ENCODE peak calls at places on chromosomes 7 and 10, in eight cellular contexts. O is aorta, L is stomach, C is breast epithelium, B is Peyer's patch, V is neuronal stem cell, Q is mammary epithelial cell, S is HCT116. R is an unnamed sample. For H3K4me1 and H3K9me3, the result is how much of the 10 kb centered on the place peaks cover.

GRCh38 chr7:2112261-2113203 is 120.2 kb downstream of the MAD1L1 start:
- DNase-seq in O (no peak), L (no peak), C (no peak), B (no peak), V (no peak), Q (no peak), S (no peak), R (no peak)

GRCh38 chr7:73830872-73831655 is at the start of gene CLDN4:
- DNase-seq in O (no peak), L (peak), C (peak), B (peak), V (peak), Q (no peak), S (peak), R (peak)

GRCh38 chr7:102918865-102919264 is 6.1 kb downstream of the LRRC17 start:
- DNase-seq in O (no peak), L (no peak), C (no peak), B (no peak), V (no peak), Q (no peak), S (no peak), R (no peak)

GRCh38 chr7:142461437-142461836 is 203.6 kb upstream of the PRSS58 start:
- DNase-seq in O (no peak), L (no peak), C (no peak), B (no peak), V (no peak), Q (peak), S (no peak), R (no peak)

GRCh38 chr10:30637881-30638467 is 8.4 kb upstream of the LYZL2 start:
- DNase-seq in O (no peak), L (no peak), C (no peak), B (no peak), V (no peak), Q (peak), S (peak), R (no peak)

GRCh38 chr10:69769395-69769989 is 32.2 kb upstream of the COL13A1 start:
- DNase-seq in O (peak), L (no peak), C (no peak), B (no peak), V (no peak), Q (peak), S (peak), R (no peak)

GRCh38 chr10:75395171-75395954 is 6.2 kb downstream of the ZNF503 start:
- DNase-seq in O (peak), L (peak), C (no peak), B (peak), V (peak), Q (peak), S (no peak), R (peak)

GRCh38 chr7:96314402-96315108 is 7.3 kb downstream of the SLC25A13 start:
- DNase-seq in O (no peak), L (no peak), C (no peak), B (no peak), V (no peak), Q (peak), S (no peak), R (no peak)

DNA sequence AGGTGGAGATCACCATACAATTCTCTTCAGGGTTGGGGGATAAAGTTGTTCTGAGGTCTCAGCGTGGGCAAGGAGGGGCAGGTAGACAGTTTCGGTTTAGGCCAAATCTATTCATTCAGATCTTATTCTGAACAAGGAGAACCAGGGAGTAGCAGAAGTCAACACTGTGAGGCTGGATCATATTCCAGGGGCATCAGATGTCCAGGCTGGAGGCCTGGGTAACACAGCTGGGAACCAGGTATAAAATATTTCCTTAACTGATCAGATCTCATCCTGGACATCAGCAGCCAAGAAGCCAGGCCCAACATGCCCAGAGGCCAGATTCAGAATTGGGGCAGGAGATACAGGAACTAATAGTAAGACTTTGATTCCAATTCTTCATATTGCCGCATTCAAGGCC is 19.2 kb upstream of the FLNC start:
- DNase-seq in O (no peak), L (no peak), C (no peak), B (no peak), V (no peak), Q (no peak), S (no peak), R (no peak)
- H3K4me1 ChIP-seq in O (under half), L (under half), C (under half), B (under half), V (under half), Q (under half), S (under half), R (under half)

DNA sequence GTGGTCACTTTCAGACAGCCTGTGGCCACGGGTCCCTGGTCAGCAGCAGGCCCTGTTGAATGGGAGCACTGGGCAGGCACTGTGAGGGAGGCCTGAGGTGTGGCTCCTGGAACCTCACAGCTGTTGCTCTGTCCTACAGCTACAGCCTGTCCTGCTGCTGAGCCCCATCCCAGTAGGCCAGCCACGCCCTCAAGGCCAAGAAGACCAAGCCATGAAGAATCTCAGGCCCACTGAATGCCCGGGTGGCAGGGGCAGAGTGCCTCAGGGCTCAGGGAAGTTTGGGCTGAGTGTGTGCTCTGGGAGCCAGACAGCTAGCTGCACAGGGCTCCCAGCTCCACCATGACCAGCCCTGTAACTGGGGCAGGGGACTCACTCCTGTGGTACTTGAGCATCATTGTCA is 363.5 kb upstream of the NUPR2 start:
- DNase-seq in O (no peak), L (no peak), C (no peak), B (no peak), V (no peak), Q (no peak), S (no peak), R (no peak)
- H3K9me3 ChIP-seq in O (under half), L (half or more), C (half or more), B (under half), V (under half), Q (half or more), S (under half), R (under half)

DNA sequence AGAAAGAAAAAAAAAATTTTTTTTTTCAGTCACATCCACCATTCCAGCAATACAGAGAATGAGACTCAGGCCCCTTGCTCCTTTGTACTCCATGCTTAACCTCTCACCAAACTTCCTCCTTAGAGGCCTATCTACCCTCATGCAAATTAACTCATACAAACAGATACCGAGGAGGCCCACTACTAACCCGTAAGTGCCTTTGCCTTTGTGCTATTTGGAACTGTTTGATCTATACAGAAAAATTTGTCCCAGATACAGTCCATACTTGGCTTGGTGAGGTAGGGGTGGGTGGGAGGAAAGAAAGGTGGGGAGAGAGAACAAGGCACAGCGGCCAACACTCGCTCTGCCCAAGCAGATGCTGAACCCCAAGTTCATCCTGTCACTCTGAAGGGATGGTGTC is 87.8 kb upstream of the DUSP5 start:
- DNase-seq in O (no peak), L (no peak), C (no peak), B (no peak), V (no peak), Q (no peak), S (no peak), R (no peak)
- H3K4me1 ChIP-seq in O (under half), L (half or more), C (under half), B (under half), V (under half), Q (half or more), S (half or more), R (under half)

GRCh38 chr7:145729701-145730100 is 386.9 kb upstream of the CNTNAP2 start:
- DNase-seq in O (no peak), L (no peak), C (no peak), B (no peak), V (no peak), Q (no peak), S (no peak), R (no peak)
- H3K9me3 ChIP-seq in O (under half), L (under half), C (under half), B (under half), V (under half), Q (under half), S (under half), R (under half)

GRCh38 chr7:150388709-150389531 is 9.8 kb downstream of the ZNF775 start:
- DNase-seq in O (peak), L (peak), C (peak), B (peak), V (no peak), Q (no peak), S (no peak), R (peak)

GRCh38 chr7:150389532-150389816 is 10.3 kb downstream of the ZNF775 start:
- DNase-seq in O (peak), L (no peak), C (no peak), B (no peak), V (no peak), Q (no peak), S (no peak), R (no peak)

GRCh38 chr7:150390206-150390605 is 11.1 kb downstream of the ZNF775 start:
- DNase-seq in O (peak), L (no peak), C (no peak), B (peak), V (no peak), Q (no peak), S (no peak), R (no peak)

GRCh38 chr7:150385240-150385830 is 6.2 kb downstream of the ZNF775 start:
- DNase-seq in O (peak), L (no peak), C (peak), B (no peak), V (no peak), Q (no peak), S (no peak), R (no peak)

GRCh38 chr7:150388306-150388705 is 9.2 kb downstream of the ZNF775 start:
- DNase-seq in O (peak), L (no peak), C (no peak), B (no peak), V (no peak), Q (no peak), S (no peak), R (no peak)
- H3K4me1 ChIP-seq in O (under half), L (under half), C (under half), B (under half), V (under half), Q (under half), S (under half), R (under half)

GRCh38 chr7:157861551-157861950 is 524.7 kb downstream of the DNAJB6 start:
- DNase-seq in O (no peak), L (no peak), C (no peak), B (no peak), V (no peak), Q (no peak), S (no peak), R (no peak)
- H3K9me3 ChIP-seq in O (under half), L (under half), C (under half), B (under half), V (under half), Q (under half), S (under half), R (under half)

R was measured in colonic mucosa.